ENCODE peak calls at places on chromosome 17, in seven cellular contexts. One of them, this sample, is unnamed.

GRCh38 chr17:33970271-33970670 is 284.8 kb upstream of the CCL2 start:
- DNase-seq in endothelial cell of umbilical vein: no peak
- DNase-seq in glutamatergic neuron: no peak
- DNase-seq in upper lobe of right lung: no peak
- DNase-seq in astrocyte of the cerebellum: no peak
- DNase-seq in H9: no peak
- DNase-seq in foreskin keratinocyte: no peak
- DNase-seq in this sample: no peak

GRCh38 chr17:6374271-6374691 is 60.6 kb downstream of the AIPL1 start:
- DNase-seq in endothelial cell of umbilical vein: no peak
- DNase-seq in upper lobe of right lung: no peak
- DNase-seq in foreskin keratinocyte: peak; percentile 49
- DNase-seq in H9: no peak
- DNase-seq in astrocyte of the cerebellum: no peak
- DNase-seq in glutamatergic neuron: no peak
- DNase-seq in this sample: no peak

GRCh38 chr17:56866076-56866475 is 32.1 kb downstream of the DGKE start:
- DNase-seq in astrocyte of the cerebellum: no peak
- DNase-seq in foreskin keratinocyte: no peak
- DNase-seq in glutamatergic neuron: no peak
- DNase-seq in endothelial cell of umbilical vein: no peak
- DNase-seq in upper lobe of right lung: no peak
- DNase-seq in H9: no peak
- DNase-seq in this sample: no peak

GRCh38 chr17:38605230-38605851 is 411 bp downstream of the SRCIN1 start:
- DNase-seq in astrocyte of the cerebellum: no peak
- DNase-seq in upper lobe of right lung: no peak
- DNase-seq in foreskin keratinocyte: no peak
- DNase-seq in H9: peak; percentile 83
- DNase-seq in endothelial cell of umbilical vein: no peak
- DNase-seq in glutamatergic neuron: no peak
- DNase-seq in this sample: no peak

GRCh38 chr17:8574687-8575086 is 55.8 kb downstream of the MYH10 start:
- DNase-seq in astrocyte of the cerebellum: no peak
- DNase-seq in endothelial cell of umbilical vein: no peak
- DNase-seq in H9: no peak
- DNase-seq in glutamatergic neuron: no peak
- DNase-seq in upper lobe of right lung: no peak
- DNase-seq in foreskin keratinocyte: no peak
- DNase-seq in this sample: no peak

GRCh38 chr17:35372846-35373531 is 432 bp downstream of the SLFN11 start:
- DNase-seq in endothelial cell of umbilical vein: peak; percentile 28
- DNase-seq in upper lobe of right lung: peak; percentile 69
- DNase-seq in foreskin keratinocyte: no peak
- DNase-seq in glutamatergic neuron: no peak
- DNase-seq in astrocyte of the cerebellum: no peak
- DNase-seq in H9: peak; percentile 41
- DNase-seq in this sample: peak; percentile 53

GRCh38 chr17:14325618-14326167 is 24.8 kb downstream of the HS3ST3B1 start:
- DNase-seq in endothelial cell of umbilical vein: no peak
- DNase-seq in astrocyte of the cerebellum: no peak
- DNase-seq in glutamatergic neuron: no peak
- DNase-seq in H9: no peak
- DNase-seq in upper lobe of right lung: no peak
- DNase-seq in foreskin keratinocyte: no peak
- DNase-seq in this sample: no peak

GRCh38 chr17:42027961-42028790 is 8.3 kb downstream of the NKIRAS2 start:
- DNase-seq in endothelial cell of umbilical vein: no peak
- DNase-seq in astrocyte of the cerebellum: no peak
- DNase-seq in upper lobe of right lung: no peak
- DNase-seq in foreskin keratinocyte: no peak
- DNase-seq in glutamatergic neuron: peak; percentile 46
- DNase-seq in H9: peak; percentile 89
- DNase-seq in this sample: no peak

GRCh38 chr17:72075995-72076677 is 44.7 kb upstream of the SOX9 start:
- DNase-seq in foreskin keratinocyte: no peak
- DNase-seq in endothelial cell of umbilical vein: no peak
- DNase-seq in upper lobe of right lung: no peak
- DNase-seq in astrocyte of the cerebellum: no peak
- DNase-seq in glutamatergic neuron: no peak
- DNase-seq in H9: no peak
- DNase-seq in this sample: no peak

GRCh38 chr17:72079700-72080099 is 41.1 kb upstream of the SOX9 start:
- DNase-seq in H9: no peak
- DNase-seq in astrocyte of the cerebellum: no peak
- DNase-seq in endothelial cell of umbilical vein: no peak
- DNase-seq in glutamatergic neuron: no peak
- DNase-seq in upper lobe of right lung: no peak
- DNase-seq in foreskin keratinocyte: no peak
- DNase-seq in this sample: no peak

GRCh38 chr17:72076678-72077030 is 44.2 kb upstream of the SOX9 start:
- DNase-seq in upper lobe of right lung: no peak
- DNase-seq in endothelial cell of umbilical vein: no peak
- DNase-seq in H9: no peak
- DNase-seq in glutamatergic neuron: no peak
- DNase-seq in astrocyte of the cerebellum: no peak
- DNase-seq in foreskin keratinocyte: no peak
- DNase-seq in this sample: no peak

GRCh38 chr17:72077326-72077960 is 43.4 kb upstream of the SOX9 start:
- DNase-seq in H9: no peak
- DNase-seq in endothelial cell of umbilical vein: no peak
- DNase-seq in foreskin keratinocyte: peak; percentile 44
- DNase-seq in astrocyte of the cerebellum: no peak
- DNase-seq in glutamatergic neuron: no peak
- DNase-seq in upper lobe of right lung: no peak
- DNase-seq in this sample: no peak
- TF ChIP-seq CTCF in H9: peak; percentile 67
- TF ChIP-seq CTCF in endothelial cell of umbilical vein: no peak
- TF ChIP-seq CTCF in foreskin keratinocyte: no peak
- TF ChIP-seq CTCF in astrocyte of the cerebellum: no peak
- TF ChIP-seq CTCF in glutamatergic neuron: no peak
- TF ChIP-seq CTCF in upper lobe of right lung: no peak
- TF ChIP-seq CTCF in this sample: no peak

GRCh38 chr17:64130559-64131001 is 636 bp upstream of the ERN1 start:
- DNase-seq in endothelial cell of umbilical vein: peak; percentile 83
- DNase-seq in astrocyte of the cerebellum: no peak
- DNase-seq in upper lobe of right lung: peak; percentile 72
- DNase-seq in glutamatergic neuron: no peak
- DNase-seq in foreskin keratinocyte: peak; percentile 50
- DNase-seq in H9: no peak
- DNase-seq in this sample: peak; percentile 61
- TF ChIP-seq CTCF in endothelial cell of umbilical vein: no peak
- TF ChIP-seq CTCF in astrocyte of the cerebellum: no peak
- TF ChIP-seq CTCF in upper lobe of right lung: no peak
- TF ChIP-seq CTCF in glutamatergic neuron: no peak
- TF ChIP-seq CTCF in foreskin keratinocyte: peak; percentile 9
- TF ChIP-seq CTCF in H9: no peak
- TF ChIP-seq CTCF in this sample: no peak

GRCh38 chr17:45828171-45829133 is 16.2 kb upstream of the SPPL2C start:
- DNase-seq in H9: no peak
- DNase-seq in foreskin keratinocyte: no peak
- DNase-seq in upper lobe of right lung: no peak
- DNase-seq in glutamatergic neuron: no peak
- DNase-seq in endothelial cell of umbilical vein: no peak
- DNase-seq in astrocyte of the cerebellum: no peak
- DNase-seq in this sample: no peak
- TF ChIP-seq CTCF in H9: no peak
- TF ChIP-seq CTCF in foreskin keratinocyte: peak; percentile 26
- TF ChIP-seq CTCF in upper lobe of right lung: no peak
- TF ChIP-seq CTCF in glutamatergic neuron: no peak
- TF ChIP-seq CTCF in endothelial cell of umbilical vein: no peak
- TF ChIP-seq CTCF in astrocyte of the cerebellum: no peak
- TF ChIP-seq CTCF in this sample: no peak

GRCh38 chr17:28644782-28645575 is at the start of gene BLTP2:
- DNase-seq in astrocyte of the cerebellum: peak; percentile 80
- DNase-seq in foreskin keratinocyte: peak; percentile 76
- DNase-seq in H9: peak; percentile 98
- DNase-seq in endothelial cell of umbilical vein: peak; percentile 95
- DNase-seq in upper lobe of right lung: peak; percentile 99
- DNase-seq in glutamatergic neuron: peak; percentile 96
- DNase-seq in this sample: peak; percentile 98
- TF ChIP-seq CTCF in astrocyte of the cerebellum: no peak
- TF ChIP-seq CTCF in foreskin keratinocyte: no peak
- TF ChIP-seq CTCF in H9: no peak
- TF ChIP-seq CTCF in endothelial cell of umbilical vein: no peak
- TF ChIP-seq CTCF in upper lobe of right lung: no peak
- TF ChIP-seq CTCF in glutamatergic neuron: no peak
- TF ChIP-seq CTCF in this sample: no peak

GRCh38 chr17:82244413-82245140 is 15.7 kb downstream of the SLC16A3 start:
- DNase-seq in endothelial cell of umbilical vein: peak; percentile 38
- DNase-seq in astrocyte of the cerebellum: no peak
- DNase-seq in glutamatergic neuron: no peak
- DNase-seq in foreskin keratinocyte: no peak
- DNase-seq in upper lobe of right lung: no peak
- DNase-seq in H9: no peak
- DNase-seq in this sample: peak; percentile 40
- TF ChIP-seq CTCF in endothelial cell of umbilical vein: peak; percentile 62
- TF ChIP-seq CTCF in astrocyte of the cerebellum: peak; percentile 41
- TF ChIP-seq CTCF in glutamatergic neuron: peak; percentile 48
- TF ChIP-seq CTCF in foreskin keratinocyte: peak; percentile 68
- TF ChIP-seq CTCF in upper lobe of right lung: peak; percentile 44
- TF ChIP-seq CTCF in H9: peak; percentile 64
- TF ChIP-seq CTCF in this sample: peak; percentile 23

GRCh38 chr17:2929881-2930533 is 133.4 kb downstream of the OR1D5 start:
- DNase-seq in upper lobe of right lung: no peak
- DNase-seq in foreskin keratinocyte: no peak
- DNase-seq in astrocyte of the cerebellum: no peak
- DNase-seq in H9: peak; percentile 92
- DNase-seq in glutamatergic neuron: peak; percentile 86
- DNase-seq in endothelial cell of umbilical vein: peak; percentile 17
- DNase-seq in this sample: peak; percentile 51
- TF ChIP-seq CTCF in upper lobe of right lung: peak; percentile 59
- TF ChIP-seq CTCF in foreskin keratinocyte: peak; percentile 78
- TF ChIP-seq CTCF in astrocyte of the cerebellum: peak; percentile 50
- TF ChIP-seq CTCF in H9: peak; percentile 91
- TF ChIP-seq CTCF in glutamatergic neuron: peak; percentile 97
- TF ChIP-seq CTCF in endothelial cell of umbilical vein: peak; percentile 79
- TF ChIP-seq CTCF in this sample: peak; percentile 65

GRCh38 chr17:63696381-63696961 is 3.5 kb downstream of the LIMD2 start:
- DNase-seq in foreskin keratinocyte: no peak
- DNase-seq in upper lobe of right lung: no peak
- DNase-seq in astrocyte of the cerebellum: no peak
- DNase-seq in glutamatergic neuron: no peak
- DNase-seq in endothelial cell of umbilical vein: peak; percentile 61
- DNase-seq in H9: peak; percentile 91
- DNase-seq in this sample: no peak
- TF ChIP-seq CTCF in foreskin keratinocyte: peak; percentile 41
- TF ChIP-seq CTCF in upper lobe of right lung: peak; percentile 43
- TF ChIP-seq CTCF in astrocyte of the cerebellum: peak; percentile 61
- TF ChIP-seq CTCF in glutamatergic neuron: peak; percentile 62
- TF ChIP-seq CTCF in endothelial cell of umbilical vein: peak; percentile 69
- TF ChIP-seq CTCF in H9: peak; percentile 76
- TF ChIP-seq CTCF in this sample: peak; percentile 49

GRCh38 chr17:48469227-48469626 is 39.2 kb upstream of the SKAP1 start:
- DNase-seq in endothelial cell of umbilical vein: no peak
- DNase-seq in glutamatergic neuron: no peak
- DNase-seq in foreskin keratinocyte: no peak
- DNase-seq in upper lobe of right lung: no peak
- DNase-seq in astrocyte of the cerebellum: no peak
- DNase-seq in H9: no peak
- DNase-seq in this sample: no peak
- TF ChIP-seq CTCF in endothelial cell of umbilical vein: no peak
- TF ChIP-seq CTCF in glutamatergic neuron: no peak
- TF ChIP-seq CTCF in foreskin keratinocyte: no peak
- TF ChIP-seq CTCF in upper lobe of right lung: no peak
- TF ChIP-seq CTCF in astrocyte of the cerebellum: no peak
- TF ChIP-seq CTCF in H9: no peak
- TF ChIP-seq CTCF in this sample: no peak

GRCh38 chr17:65423346-65424140 is 137.9 kb downstream of the AXIN2 start:
- DNase-seq in glutamatergic neuron: no peak
- DNase-seq in upper lobe of right lung: no peak
- DNase-seq in endothelial cell of umbilical vein: no peak
- DNase-seq in H9: no peak
- DNase-seq in astrocyte of the cerebellum: no peak
- DNase-seq in foreskin keratinocyte: no peak
- DNase-seq in this sample: no peak
- TF ChIP-seq CTCF in glutamatergic neuron: no peak
- TF ChIP-seq CTCF in upper lobe of right lung: peak; percentile 7
- TF ChIP-seq CTCF in endothelial cell of umbilical vein: no peak
- TF ChIP-seq CTCF in H9: no peak
- TF ChIP-seq CTCF in astrocyte of the cerebellum: no peak
- TF ChIP-seq CTCF in foreskin keratinocyte: no peak
- TF ChIP-seq CTCF in this sample: no peak

This sample was measured in lower lobe of right lung.